ENCODE peak calls at places on chromosomes 5 and 9, in four cellular contexts. K is PC-3, G is AG10803, S is fibroblast of lung. I is an unnamed sample.

GRCh38 chr9:133354766-133355165 is 1.5 kb downstream of the SURF1 start:
- DNase-seq in G (no peak), K (no peak), S (no peak), I (no peak)

GRCh38 chr9:128552744-128553221 is 396 bp downstream of the SPTAN1 start:
- DNase-seq in K (peak), S (peak), G (peak), I (no peak)

GRCh38 chr9:131310833-131311554 is 21.5 kb downstream of the PLPP7 start:
- DNase-seq in S (no peak), K (peak), G (no peak), I (no peak)

GRCh38 chr5:147565524-147565923 is 55.7 kb upstream of the DPYSL3 start:
- DNase-seq in S (peak), G (peak), K (peak), I (no peak)

GRCh38 chr5:121797677-121798518 is 53.8 kb upstream of the FTMT start:
- DNase-seq in G (no peak), S (no peak), K (no peak), I (no peak)

GRCh38 chr5:79842991-79843390 is 148.1 kb downstream of the MTX3 start:
- DNase-seq in K (no peak), S (no peak), G (no peak), I (no peak)

GRCh38 chr5:150172147-150172546 is 5.6 kb downstream of the CDX1 start:
- DNase-seq in K (no peak), G (no peak), S (peak), I (no peak)

GRCh38 chr5:181035991-181036815 is 3.9 kb upstream of the BTNL9 start:
- DNase-seq in K (peak), S (no peak), G (no peak), I (no peak)

GRCh38 chr5:179243333-179243732 is 101.9 kb downstream of the ADAMTS2 start:
- DNase-seq in G (peak), K (no peak), S (peak), I (no peak)

GRCh38 chr9:81717061-81717746 is 27.9 kb upstream of the TLE1 start:
- DNase-seq in S (no peak), G (no peak), K (peak), I (no peak)

GRCh38 chr5:75588666-75589065 is 22.6 kb upstream of the ANKDD1B start:
- DNase-seq in K (no peak), G (no peak), S (no peak), I (no peak)

GRCh38 chr9:18520395-18520794 is 46.4 kb downstream of the ADAMTSL1 start:
- DNase-seq in K (no peak), G (peak), S (peak), I (no peak)

GRCh38 chr5:130868186-130868821 is 296.8 kb downstream of the HINT1 start:
- DNase-seq in K (no peak), G (peak), S (peak), I (no peak)

GRCh38 chr5:169097374-169097831 is 203.5 kb downstream of the SLIT3 start:
- DNase-seq in G (peak), S (peak), K (no peak), I (no peak)

GRCh38 chr5:108727639-108728565 is 19.8 kb upstream of the FER start:
- DNase-seq in G (peak), K (peak), S (peak), I (peak)

GRCh38 chr5:126561908-126562307 is 33.1 kb downstream of the ALDH7A1 start:
- DNase-seq in S (peak), K (peak), G (no peak), I (no peak)

GRCh38 chr5:142830241-142831018 is 60.3 kb downstream of the ARHGAP26 start:
- DNase-seq in S (peak), K (peak), G (peak), I (no peak)

GRCh38 chr5:179164331-179165311 is 104.4 kb downstream of the ZNF354C start:
- DNase-seq in K (no peak), S (no peak), G (no peak), I (no peak)

GRCh38 chr5:95912029-95912428 is 49.6 kb downstream of the ELL2 start:
- DNase-seq in S (no peak), G (no peak), K (no peak), I (no peak)

GRCh38 chr5:142484821-142485387 is 160.1 kb upstream of the SPRY4 start:
- DNase-seq in G (peak), K (no peak), S (peak), I (no peak)

GRCh38 chr9:114486205-114486963 is 18.9 kb downstream of the WHRN start:
- DNase-seq in G (no peak), K (no peak), S (peak), I (no peak)

GRCh38 chr9:98764351-98764750 is 32.0 kb downstream of the ANKS6 start:
- DNase-seq in G (peak), K (peak), S (peak), I (no peak)

GRCh38 chr9:130927995-130928900 is 10.8 kb downstream of the FIBCD1 start:
- DNase-seq in K (peak), S (peak), G (no peak), I (no peak)

GRCh38 chr5:59178071-59178470 is 595.2 kb downstream of the RAB3C start:
- DNase-seq in K (no peak), G (no peak), S (no peak), I (no peak)

GRCh38 chr5:148383564-148384388 is at the start of gene FBXO38:
- DNase-seq in S (peak), G (peak), K (peak), I (peak)

GRCh38 chr5:100903036-100903887 is at the start of gene ST8SIA4:
- DNase-seq in K (peak), G (no peak), S (peak), I (no peak)

GRCh38 chr5:98750693-98751092 is 22.8 kb upstream of the RGMB start:
- DNase-seq in S (no peak), K (peak), G (no peak), I (no peak)

GRCh38 chr5:10635257-10635860 is 71.5 kb downstream of the ANKRD33B start:
- DNase-seq in S (peak), G (peak), K (peak), I (no peak)

GRCh38 chr5:140108093-140109049 is 5.5 kb upstream of the PURA start:
- DNase-seq in S (no peak), G (no peak), K (peak), I (no peak)

GRCh38 chr9:77999231-77999631 is 32.4 kb downstream of the GNAQ start:
- DNase-seq in K (no peak), S (peak), G (peak), I (no peak)

GRCh38 chr5:140882591-140882899 is 621 bp downstream of the PCDHA13 start:
- DNase-seq in S (no peak), K (peak), G (no peak), I (no peak)

DNA sequence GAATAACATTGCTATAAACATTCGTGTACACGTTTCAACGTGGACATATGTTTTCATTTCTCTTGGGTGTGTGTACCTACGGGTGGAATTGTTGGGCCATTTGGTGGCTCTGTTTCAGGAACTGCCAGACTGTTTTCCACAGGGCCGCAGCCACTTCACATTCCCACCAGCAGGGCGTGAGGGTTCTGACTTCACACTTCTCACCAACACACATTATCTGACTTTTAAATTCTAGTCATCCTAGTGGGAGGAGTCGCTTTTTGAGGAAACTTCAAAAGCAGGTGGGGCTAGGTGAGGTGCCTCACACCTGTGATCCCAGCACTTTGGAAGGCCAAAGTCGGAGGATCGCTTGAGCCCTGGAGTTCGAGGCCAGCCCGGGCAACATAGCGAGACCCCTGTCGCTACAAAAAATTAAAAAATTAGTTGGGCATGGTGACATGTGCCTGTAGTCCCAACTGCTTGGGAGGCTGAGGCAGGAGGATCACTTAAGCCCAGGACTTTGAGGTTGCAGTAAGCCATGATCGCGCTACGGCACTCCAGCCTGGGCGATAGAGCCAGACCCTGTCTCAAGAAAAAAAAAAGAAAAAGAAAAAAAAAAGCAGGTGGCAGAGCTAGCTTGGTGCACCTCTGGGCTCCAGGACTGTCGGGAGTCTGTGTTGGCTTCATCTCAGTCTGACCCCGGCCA is 28.5 kb downstream of the TSPAN17 start:
- DNase-seq in K (peak), S (peak), G (peak), I (no peak)
- TF ChIP-seq CTCF in K (peak), S (peak), G (peak), I (peak)

DNA sequence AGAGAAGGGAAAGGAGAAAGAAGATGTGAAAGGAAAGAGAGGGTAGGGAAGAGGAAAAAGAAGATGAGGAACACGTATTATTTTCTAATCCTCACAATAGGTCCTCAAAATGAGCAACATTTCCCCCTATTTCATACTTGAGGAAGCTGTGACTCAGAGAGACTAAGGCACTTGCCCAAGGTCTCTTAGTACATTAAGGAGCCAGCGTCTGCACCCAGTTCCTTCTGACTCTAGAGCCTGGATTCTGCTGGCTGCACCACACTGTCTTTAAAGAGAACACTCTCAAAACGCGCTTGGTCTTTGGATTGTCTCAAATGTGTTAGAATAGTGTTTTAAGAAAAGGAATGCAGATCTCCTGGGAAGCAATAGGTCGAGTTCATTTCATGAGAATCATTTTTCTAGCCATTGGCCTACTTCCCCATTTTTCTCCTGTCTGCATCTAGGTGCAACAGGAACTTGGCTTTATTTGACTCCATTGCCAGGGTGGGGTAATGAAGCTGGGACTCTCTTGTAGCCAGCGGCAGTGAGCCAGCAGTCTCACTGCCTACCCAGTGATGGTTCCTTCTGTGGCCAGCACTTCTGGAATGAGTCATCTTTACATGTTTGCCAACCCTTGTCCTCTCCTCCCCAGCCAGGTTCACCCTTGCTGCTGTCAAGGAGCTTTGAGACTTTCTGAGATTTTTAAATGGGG is 82.6 kb downstream of the DOCK8 start:
- DNase-seq in S (no peak), K (peak), G (no peak), I (no peak)
- TF ChIP-seq CTCF in S (no peak), K (no peak), G (no peak), I (no peak)

DNA sequence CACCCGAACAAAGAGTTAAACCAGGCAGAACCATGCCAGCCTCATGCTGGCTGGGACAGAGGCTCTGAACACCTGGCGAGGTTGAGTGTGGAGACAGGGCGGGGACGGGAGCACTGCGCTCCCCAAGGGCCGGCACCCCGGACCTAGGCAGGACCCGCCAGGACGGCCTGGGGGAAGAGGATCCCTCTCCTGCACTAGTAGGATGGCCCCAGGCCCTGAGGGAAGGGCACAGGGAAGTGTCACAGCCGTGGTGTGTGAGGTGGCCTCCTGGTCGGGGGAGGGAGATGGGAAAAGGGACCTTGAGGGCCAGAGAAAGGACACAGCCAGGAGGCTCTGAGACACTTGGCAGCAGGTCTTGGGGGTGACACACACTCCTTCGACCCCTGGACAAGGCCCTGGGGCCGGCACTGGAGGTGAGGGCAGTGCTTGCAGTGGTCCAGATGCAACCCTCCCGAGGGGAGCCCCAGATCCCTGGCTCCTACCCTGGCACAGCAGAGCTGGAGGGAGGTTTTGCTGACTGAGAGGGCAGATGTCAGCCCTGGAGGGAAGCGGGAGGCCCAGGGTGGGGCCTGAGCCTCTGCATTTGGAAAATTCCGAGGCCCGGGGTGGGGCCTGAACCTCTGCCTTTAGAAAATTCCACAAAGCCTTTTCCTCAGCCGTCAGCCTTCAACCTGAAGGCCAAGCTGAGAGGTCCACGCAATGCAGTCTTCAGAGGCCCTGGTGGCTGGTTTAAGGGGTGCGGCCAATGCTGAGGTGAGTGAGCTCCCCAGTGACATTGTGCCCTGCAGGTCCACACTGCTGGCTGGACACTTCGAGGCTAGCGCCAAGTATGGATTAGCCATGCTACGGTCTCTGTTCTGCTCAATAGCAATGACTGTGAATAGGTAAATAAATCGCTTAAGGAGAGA is 24.8 kb upstream of the TERT start:
- DNase-seq in K (no peak), S (no peak), G (no peak), I (no peak)
- TF ChIP-seq CTCF in K (no peak), S (no peak), G (no peak), I (no peak)

GRCh38 chr9:120500733-120501132 is 79.2 kb downstream of the CDK5RAP2 start:
- DNase-seq in K (no peak), S (no peak), G (no peak), I (no peak)

GRCh38 chr9:120507936-120508510 is 71.9 kb downstream of the CDK5RAP2 start:
- DNase-seq in G (no peak), K (no peak), S (peak), I (no peak)

GRCh38 chr9:120510816-120511215 is 69.2 kb downstream of the CDK5RAP2 start:
- DNase-seq in S (no peak), K (no peak), G (no peak), I (no peak)

GRCh38 chr9:120505186-120505585 is 74.8 kb downstream of the CDK5RAP2 start:
- DNase-seq in S (no peak), K (no peak), G (peak), I (no peak)
- TF ChIP-seq CTCF in S (peak), K (no peak), G (peak), I (peak)

GRCh38 chr5:41270423-41271251 is 57.3 kb upstream of the C6 start:
- DNase-seq in S (peak), K (peak), G (peak), I (peak)
- TF ChIP-seq CTCF in S (peak), K (peak), G (peak), I (peak)

DNA sequence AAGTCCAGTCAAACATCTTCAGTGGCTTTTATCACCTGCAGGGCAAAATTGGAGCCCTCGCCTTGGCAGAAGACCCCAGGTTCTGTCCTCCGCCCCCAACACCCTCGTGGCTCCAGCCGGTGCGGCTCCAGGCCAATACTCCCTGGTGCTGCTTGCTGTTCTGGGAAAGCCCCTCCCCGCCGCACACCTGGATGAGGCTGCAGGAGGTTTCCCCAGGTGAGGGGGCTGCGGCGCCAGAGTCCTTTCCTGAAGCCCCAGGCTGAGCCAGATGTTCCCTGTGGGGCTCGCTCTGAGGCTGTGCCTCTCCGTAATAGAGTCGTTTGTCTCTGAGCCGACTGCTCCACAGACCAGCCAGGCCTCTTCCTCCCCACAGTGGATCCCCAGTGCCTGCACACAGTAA is 375.4 kb upstream of the IRX1 start:
- DNase-seq in K (no peak), G (no peak), S (no peak), I (no peak)
- TF ChIP-seq CTCF in K (no peak), G (no peak), S (no peak), I (no peak)

GRCh38 chr5:93845376-93845775 is 104.0 kb upstream of the POU5F2 start:
- DNase-seq in G (no peak), S (peak), K (peak), I (no peak)

GRCh38 chr5:93850311-93850710 is 108.9 kb upstream of the POU5F2 start:
- DNase-seq in S (no peak), G (no peak), K (no peak), I (no peak)
- TF ChIP-seq CTCF in S (no peak), G (no peak), K (peak), I (no peak)

I was measured in AG09319.